ENCODE peak calls at places on chromosomes 3 and 15, in eight cellular contexts. One of them, this sample, is unnamed.

GRCh38 chr3:38579551-38580449 is 69.7 kb downstream of the SCN5A start:
- DNase-seq in left ventricle myocardium inferior: peak
- DNase-seq in HCT116: no peak
- DNase-seq in fibroblast of lung: peak
- DNase-seq in tibial artery: peak
- DNase-seq in adrenal gland: no peak
- DNase-seq in colonic mucosa: no peak
- DNase-seq in tibial nerve: no peak
- DNase-seq in this sample: peak

GRCh38 chr15:42547926-42548257 is 701 bp downstream of the LRRC57 start:
- DNase-seq in colonic mucosa: no peak
- DNase-seq in HCT116: no peak
- DNase-seq in tibial artery: no peak
- DNase-seq in adrenal gland: no peak
- DNase-seq in fibroblast of lung: no peak
- DNase-seq in tibial nerve: no peak
- DNase-seq in left ventricle myocardium inferior: no peak
- DNase-seq in this sample: no peak

GRCh38 chr15:74957301-74958035 is 896 bp upstream of the RPP25 start:
- DNase-seq in colonic mucosa: peak
- DNase-seq in tibial nerve: no peak
- DNase-seq in adrenal gland: no peak
- DNase-seq in fibroblast of lung: no peak
- DNase-seq in HCT116: no peak
- DNase-seq in tibial artery: peak
- DNase-seq in left ventricle myocardium inferior: peak
- DNase-seq in this sample: no peak

GRCh38 chr15:85414495-85414894 is 34.1 kb downstream of the AKAP13 start:
- DNase-seq in fibroblast of lung: no peak
- DNase-seq in left ventricle myocardium inferior: no peak
- DNase-seq in tibial artery: no peak
- DNase-seq in adrenal gland: no peak
- DNase-seq in HCT116: no peak
- DNase-seq in tibial nerve: no peak
- DNase-seq in colonic mucosa: no peak
- DNase-seq in this sample: no peak

GRCh38 chr3:122021811-122022401 is at the start of gene ILDR1:
- DNase-seq in adrenal gland: no peak
- DNase-seq in left ventricle myocardium inferior: no peak
- DNase-seq in fibroblast of lung: no peak
- DNase-seq in tibial artery: no peak
- DNase-seq in tibial nerve: no peak
- DNase-seq in HCT116: peak
- DNase-seq in colonic mucosa: peak
- DNase-seq in this sample: no peak

GRCh38 chr3:120796944-120797343 is 54.4 kb downstream of the GTF2E1 start:
- DNase-seq in tibial artery: no peak
- DNase-seq in left ventricle myocardium inferior: no peak
- DNase-seq in tibial nerve: no peak
- DNase-seq in HCT116: no peak
- DNase-seq in adrenal gland: no peak
- DNase-seq in fibroblast of lung: no peak
- DNase-seq in colonic mucosa: no peak
- DNase-seq in this sample: no peak

GRCh38 chr3:21543380-21544075 is 207.5 kb downstream of the ZNF385D start:
- DNase-seq in tibial nerve: no peak
- DNase-seq in fibroblast of lung: no peak
- DNase-seq in HCT116: no peak
- DNase-seq in left ventricle myocardium inferior: no peak
- DNase-seq in adrenal gland: no peak
- DNase-seq in tibial artery: no peak
- DNase-seq in colonic mucosa: no peak
- DNase-seq in this sample: no peak

GRCh38 chr3:122890077-122890484 is 95.2 kb downstream of the SLC49A4 start:
- DNase-seq in tibial nerve: peak
- DNase-seq in left ventricle myocardium inferior: peak
- DNase-seq in tibial artery: peak
- DNase-seq in fibroblast of lung: peak
- DNase-seq in adrenal gland: peak
- DNase-seq in colonic mucosa: no peak
- DNase-seq in HCT116: no peak
- DNase-seq in this sample: no peak

GRCh38 chr15:96339662-96340347 is 9.3 kb downstream of the NR2F2 start:
- DNase-seq in tibial artery: no peak
- DNase-seq in left ventricle myocardium inferior: no peak
- DNase-seq in tibial nerve: no peak
- DNase-seq in fibroblast of lung: peak
- DNase-seq in HCT116: no peak
- DNase-seq in adrenal gland: no peak
- DNase-seq in colonic mucosa: peak
- DNase-seq in this sample: no peak

GRCh38 chr15:96337354-96337990 is 7.0 kb downstream of the NR2F2 start:
- DNase-seq in left ventricle myocardium inferior: no peak
- DNase-seq in fibroblast of lung: peak
- DNase-seq in tibial nerve: no peak
- DNase-seq in HCT116: no peak
- DNase-seq in adrenal gland: no peak
- DNase-seq in tibial artery: no peak
- DNase-seq in colonic mucosa: peak
- DNase-seq in this sample: no peak

GRCh38 chr15:96338772-96339661 is 8.5 kb downstream of the NR2F2 start:
- DNase-seq in colonic mucosa: peak
- DNase-seq in tibial artery: no peak
- DNase-seq in adrenal gland: no peak
- DNase-seq in tibial nerve: no peak
- DNase-seq in HCT116: no peak
- DNase-seq in fibroblast of lung: peak
- DNase-seq in left ventricle myocardium inferior: no peak
- DNase-seq in this sample: no peak

GRCh38 chr15:96336643-96337353 is 6.3 kb downstream of the NR2F2 start:
- DNase-seq in tibial nerve: no peak
- DNase-seq in HCT116: no peak
- DNase-seq in fibroblast of lung: peak
- DNase-seq in tibial artery: peak
- DNase-seq in adrenal gland: no peak
- DNase-seq in colonic mucosa: peak
- DNase-seq in left ventricle myocardium inferior: no peak
- DNase-seq in this sample: no peak

DNA sequence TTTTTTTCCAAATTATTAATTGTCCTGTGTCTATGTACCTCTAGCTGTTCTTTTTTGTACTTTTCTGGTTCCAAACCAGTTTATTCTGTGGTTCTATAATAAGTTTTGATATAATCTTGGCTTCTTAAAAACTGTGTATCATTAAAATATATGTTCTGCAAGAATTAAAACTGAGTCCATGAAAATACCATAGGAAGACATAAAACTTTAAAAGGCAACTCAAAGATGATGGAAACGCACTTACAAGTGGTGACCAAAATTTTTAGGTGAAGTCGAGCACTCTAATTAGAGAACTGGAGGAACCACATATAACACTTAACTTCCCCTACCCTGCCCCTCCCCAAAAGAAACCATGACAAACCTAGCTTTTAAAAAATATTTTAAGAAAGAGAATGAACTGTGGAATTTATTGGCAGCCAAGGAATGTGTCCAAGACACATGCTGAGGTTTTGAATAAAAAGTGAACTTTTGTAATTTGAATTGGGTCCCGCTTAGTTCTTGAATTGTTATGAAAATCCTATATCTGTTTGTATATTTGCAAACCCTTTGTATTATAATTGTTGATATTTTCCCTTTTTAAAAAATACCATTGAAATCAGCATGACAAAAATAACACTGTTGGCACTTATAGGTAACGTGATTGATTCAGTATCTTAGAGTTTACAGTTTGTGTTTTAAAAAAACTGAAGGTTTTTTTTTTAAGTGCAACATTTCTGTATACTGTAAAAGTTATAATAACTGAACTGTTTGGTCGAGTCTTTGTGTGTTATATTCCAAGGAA is 7.7 kb downstream of the NR2F2 start:
- DNase-seq in tibial artery: no peak
- DNase-seq in adrenal gland: no peak
- DNase-seq in tibial nerve: no peak
- DNase-seq in left ventricle myocardium inferior: no peak
- DNase-seq in fibroblast of lung: peak
- DNase-seq in colonic mucosa: peak
- DNase-seq in HCT116: no peak
- DNase-seq in this sample: no peak
- H3K4me3 ChIP-seq in tibial artery: peak
- H3K4me3 ChIP-seq in adrenal gland: no peak
- H3K4me3 ChIP-seq in tibial nerve: peak
- H3K4me3 ChIP-seq in left ventricle myocardium inferior: peak
- H3K4me3 ChIP-seq in fibroblast of lung: peak
- H3K4me3 ChIP-seq in colonic mucosa: peak
- H3K4me3 ChIP-seq in HCT116: no peak
- H3K4me3 ChIP-seq in this sample: peak

DNA sequence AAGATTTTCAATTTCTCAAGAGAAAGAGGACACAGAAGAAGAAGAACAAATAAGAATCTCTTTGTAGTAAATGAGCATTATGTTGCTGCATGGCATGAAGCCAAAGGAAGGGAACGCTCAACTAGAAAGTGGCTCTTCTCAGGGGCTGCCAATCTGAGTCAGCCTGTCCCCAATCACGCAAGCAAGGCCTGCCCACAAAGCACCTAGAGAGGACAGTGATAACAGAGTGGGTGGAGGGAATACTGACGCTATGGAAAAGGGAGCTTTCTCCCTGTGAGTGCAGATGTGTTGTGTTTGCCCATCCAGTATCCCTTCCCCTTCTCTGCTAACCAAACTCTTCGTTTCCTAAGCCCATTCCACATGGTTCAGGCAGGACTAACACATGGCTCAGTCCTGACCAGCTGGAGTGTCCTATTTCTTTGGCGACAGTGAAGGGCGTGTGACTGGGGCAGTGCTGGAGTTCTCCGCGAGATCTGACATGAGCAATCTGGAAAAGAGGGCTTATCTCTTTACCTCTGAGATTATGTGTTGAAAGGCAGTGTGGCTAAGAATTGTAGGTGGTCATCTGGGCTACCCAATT is 14.2 kb downstream of the FBN1 start:
- DNase-seq in left ventricle myocardium inferior: peak
- DNase-seq in fibroblast of lung: peak
- DNase-seq in tibial nerve: no peak
- DNase-seq in colonic mucosa: no peak
- DNase-seq in tibial artery: no peak
- DNase-seq in HCT116: no peak
- DNase-seq in adrenal gland: peak
- DNase-seq in this sample: no peak
- H3K27ac ChIP-seq in left ventricle myocardium inferior: peak
- H3K27ac ChIP-seq in fibroblast of lung: no peak
- H3K27ac ChIP-seq in tibial nerve: no peak
- H3K27ac ChIP-seq in colonic mucosa: no peak
- H3K27ac ChIP-seq in tibial artery: no peak
- H3K27ac ChIP-seq in HCT116: no peak
- H3K27ac ChIP-seq in adrenal gland: no peak
- H3K27ac ChIP-seq in this sample: peak

GRCh38 chr15:70375586-70375985 is 277.9 kb upstream of the TLE3 start:
- DNase-seq in adrenal gland: no peak
- DNase-seq in tibial nerve: no peak
- DNase-seq in colonic mucosa: no peak
- DNase-seq in left ventricle myocardium inferior: no peak
- DNase-seq in tibial artery: no peak
- DNase-seq in fibroblast of lung: no peak
- DNase-seq in HCT116: no peak
- DNase-seq in this sample: peak

GRCh38 chr15:70379134-70379533 is 281.4 kb upstream of the TLE3 start:
- DNase-seq in HCT116: no peak
- DNase-seq in tibial nerve: no peak
- DNase-seq in colonic mucosa: no peak
- DNase-seq in left ventricle myocardium inferior: no peak
- DNase-seq in tibial artery: no peak
- DNase-seq in fibroblast of lung: no peak
- DNase-seq in adrenal gland: no peak
- DNase-seq in this sample: no peak

GRCh38 chr15:70376031-70376928 is 278.6 kb upstream of the TLE3 start:
- DNase-seq in colonic mucosa: no peak
- DNase-seq in adrenal gland: no peak
- DNase-seq in left ventricle myocardium inferior: no peak
- DNase-seq in tibial nerve: no peak
- DNase-seq in HCT116: no peak
- DNase-seq in tibial artery: no peak
- DNase-seq in fibroblast of lung: no peak
- DNase-seq in this sample: no peak

GRCh38 chr15:70378126-70379031 is 280.7 kb upstream of the TLE3 start:
- DNase-seq in tibial artery: no peak
- DNase-seq in colonic mucosa: no peak
- DNase-seq in tibial nerve: no peak
- DNase-seq in fibroblast of lung: no peak
- DNase-seq in adrenal gland: no peak
- DNase-seq in HCT116: no peak
- DNase-seq in left ventricle myocardium inferior: no peak
- DNase-seq in this sample: peak

DNA sequence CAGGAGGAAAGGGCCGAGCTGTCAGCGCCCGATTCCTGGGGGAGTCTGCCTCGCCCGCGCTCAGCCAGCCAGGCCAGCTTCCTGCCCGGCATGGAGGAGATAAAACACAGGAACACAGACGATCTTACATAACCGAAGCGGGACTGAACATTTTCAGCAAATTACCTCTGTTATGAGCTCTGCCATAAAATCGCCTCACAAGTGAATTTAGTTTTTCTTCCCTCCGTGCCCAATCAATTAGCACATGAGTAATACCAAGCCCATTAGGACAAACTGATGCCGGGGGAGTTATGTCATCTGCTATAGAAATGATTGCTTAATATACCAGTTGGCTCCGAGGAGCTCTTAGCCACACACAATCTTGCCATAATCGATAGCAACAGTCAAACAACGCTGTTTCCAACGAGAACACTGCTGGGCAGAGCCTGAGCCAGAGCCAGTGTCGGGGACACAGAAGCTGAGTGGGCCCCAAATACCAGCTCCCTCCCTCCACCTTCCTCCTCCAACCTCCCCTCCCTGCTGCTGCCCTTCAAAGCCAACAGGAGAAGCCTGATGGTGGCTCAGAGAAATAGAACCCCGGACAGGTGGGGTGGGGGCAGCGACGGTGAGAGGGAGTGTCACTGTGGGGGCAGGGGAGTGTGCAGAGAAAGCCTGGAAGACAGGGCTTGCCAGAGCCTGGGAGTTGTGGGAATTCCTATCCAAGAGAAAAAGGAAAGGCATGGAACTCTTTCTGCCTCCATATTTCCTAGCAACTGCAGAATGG is 279.4 kb upstream of the TLE3 start:
- DNase-seq in adrenal gland: peak
- DNase-seq in fibroblast of lung: peak
- DNase-seq in HCT116: no peak
- DNase-seq in tibial artery: peak
- DNase-seq in tibial nerve: no peak
- DNase-seq in colonic mucosa: no peak
- DNase-seq in left ventricle myocardium inferior: peak
- DNase-seq in this sample: peak
- H3K4me3 ChIP-seq in adrenal gland: no peak
- H3K4me3 ChIP-seq in fibroblast of lung: no peak
- H3K4me3 ChIP-seq in HCT116: no peak
- H3K4me3 ChIP-seq in tibial artery: no peak
- H3K4me3 ChIP-seq in tibial nerve: no peak
- H3K4me3 ChIP-seq in colonic mucosa: no peak
- H3K4me3 ChIP-seq in left ventricle myocardium inferior: peak
- H3K4me3 ChIP-seq in this sample: peak

DNA sequence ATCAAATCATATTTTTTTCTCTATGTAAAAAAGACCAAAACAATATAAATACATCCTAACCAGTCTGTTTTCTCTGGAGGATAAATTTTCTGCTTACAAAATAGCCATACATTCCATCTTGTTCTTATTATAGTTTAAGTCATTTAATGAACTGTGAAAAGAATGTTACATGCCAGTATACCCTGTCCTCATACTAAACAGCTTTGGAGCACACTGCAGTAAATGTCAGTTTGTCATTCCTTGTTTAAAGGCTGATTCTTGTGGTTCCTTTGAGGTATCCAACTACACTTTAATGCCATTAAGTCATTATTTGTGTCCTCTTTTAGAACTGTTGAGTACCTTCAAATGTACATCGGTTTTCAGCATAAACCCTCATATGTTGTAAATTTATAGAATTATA is 52.7 kb upstream of the DCBLD2 start:
- DNase-seq in left ventricle myocardium inferior: no peak
- DNase-seq in fibroblast of lung: peak
- DNase-seq in tibial artery: no peak
- DNase-seq in tibial nerve: no peak
- DNase-seq in colonic mucosa: no peak
- DNase-seq in HCT116: no peak
- DNase-seq in adrenal gland: no peak
- DNase-seq in this sample: no peak
- H3K27ac ChIP-seq in left ventricle myocardium inferior: no peak
- H3K27ac ChIP-seq in fibroblast of lung: no peak
- H3K27ac ChIP-seq in tibial artery: no peak
- H3K27ac ChIP-seq in tibial nerve: no peak
- H3K27ac ChIP-seq in colonic mucosa: no peak
- H3K27ac ChIP-seq in HCT116: peak
- H3K27ac ChIP-seq in adrenal gland: no peak
- H3K27ac ChIP-seq in this sample: no peak